ENCODE peak calls at places on chromosomes 16 and 17, in six cellular contexts. One of them, this sample, is unnamed.

GRCh38 chr17:2933606-2934005 is 129.8 kb downstream of the OR1D5 start:
- DNase-seq in epithelial cell of esophagus: no peak
- DNase-seq in hypothalamus: no peak
- DNase-seq in AG10803: no peak
- DNase-seq in NCI-H1105 treated with DMSO at 0.1 percent for 48 hours: no peak
- DNase-seq in stimulated activated CD8-positive, alpha-beta memory T cell treated with anti-CD3 and anti-CD28 coated beads, Interleukin-7, amount 100 ng/mL, for 1 hour: no peak
- DNase-seq in this sample: no peak

GRCh38 chr17:42153919-42154491 is 784 bp downstream of the RAB5C start:
- DNase-seq in epithelial cell of esophagus: peak; percentile 22
- DNase-seq in AG10803: peak; percentile 43
- DNase-seq in NCI-H1105 treated with DMSO at 0.1 percent for 48 hours: no peak
- DNase-seq in stimulated activated CD8-positive, alpha-beta memory T cell treated with anti-CD3 and anti-CD28 coated beads, Interleukin-7, amount 100 ng/mL, for 1 hour: no peak
- DNase-seq in hypothalamus: no peak
- DNase-seq in this sample: no peak

GRCh38 chr16:87331241-87331801 is 14.1 kb upstream of the C16orf95 start:
- DNase-seq in stimulated activated CD8-positive, alpha-beta memory T cell treated with anti-CD3 and anti-CD28 coated beads, Interleukin-7, amount 100 ng/mL, for 1 hour: no peak
- DNase-seq in epithelial cell of esophagus: no peak
- DNase-seq in hypothalamus: no peak
- DNase-seq in NCI-H1105 treated with DMSO at 0.1 percent for 48 hours: no peak
- DNase-seq in AG10803: no peak
- DNase-seq in this sample: no peak

GRCh38 chr17:78611636-78612035 is 34.4 kb upstream of the DNAH17 start:
- DNase-seq in stimulated activated CD8-positive, alpha-beta memory T cell treated with anti-CD3 and anti-CD28 coated beads, Interleukin-7, amount 100 ng/mL, for 1 hour: no peak
- DNase-seq in AG10803: peak; percentile 18
- DNase-seq in hypothalamus: no peak
- DNase-seq in epithelial cell of esophagus: no peak
- DNase-seq in NCI-H1105 treated with DMSO at 0.1 percent for 48 hours: no peak
- DNase-seq in this sample: no peak

GRCh38 chr17:66340720-66341119 is 38.3 kb downstream of the PRKCA start:
- DNase-seq in epithelial cell of esophagus: no peak
- DNase-seq in AG10803: no peak
- DNase-seq in hypothalamus: no peak
- DNase-seq in stimulated activated CD8-positive, alpha-beta memory T cell treated with anti-CD3 and anti-CD28 coated beads, Interleukin-7, amount 100 ng/mL, for 1 hour: no peak
- DNase-seq in NCI-H1105 treated with DMSO at 0.1 percent for 48 hours: no peak
- DNase-seq in this sample: no peak

GRCh38 chr17:75338335-75338734 is 49.1 kb upstream of the SLC25A19 start:
- DNase-seq in AG10803: peak; percentile 54
- DNase-seq in epithelial cell of esophagus: no peak
- DNase-seq in stimulated activated CD8-positive, alpha-beta memory T cell treated with anti-CD3 and anti-CD28 coated beads, Interleukin-7, amount 100 ng/mL, for 1 hour: no peak
- DNase-seq in NCI-H1105 treated with DMSO at 0.1 percent for 48 hours: no peak
- DNase-seq in hypothalamus: no peak
- DNase-seq in this sample: no peak

GRCh38 chr17:8941520-8941919 is 24.0 kb downstream of the PIK3R5 start:
- DNase-seq in hypothalamus: no peak
- DNase-seq in epithelial cell of esophagus: no peak
- DNase-seq in AG10803: no peak
- DNase-seq in stimulated activated CD8-positive, alpha-beta memory T cell treated with anti-CD3 and anti-CD28 coated beads, Interleukin-7, amount 100 ng/mL, for 1 hour: no peak
- DNase-seq in NCI-H1105 treated with DMSO at 0.1 percent for 48 hours: no peak
- DNase-seq in this sample: no peak

GRCh38 chr17:51231999-51232398 is 27.9 kb downstream of the MBTD1 start:
- DNase-seq in epithelial cell of esophagus: no peak
- DNase-seq in stimulated activated CD8-positive, alpha-beta memory T cell treated with anti-CD3 and anti-CD28 coated beads, Interleukin-7, amount 100 ng/mL, for 1 hour: no peak
- DNase-seq in AG10803: no peak
- DNase-seq in hypothalamus: no peak
- DNase-seq in NCI-H1105 treated with DMSO at 0.1 percent for 48 hours: no peak
- DNase-seq in this sample: no peak

GRCh38 chr17:75371339-75371738 is 34.1 kb downstream of the GRB2 start:
- DNase-seq in hypothalamus: no peak
- DNase-seq in epithelial cell of esophagus: no peak
- DNase-seq in AG10803: no peak
- DNase-seq in stimulated activated CD8-positive, alpha-beta memory T cell treated with anti-CD3 and anti-CD28 coated beads, Interleukin-7, amount 100 ng/mL, for 1 hour: no peak
- DNase-seq in NCI-H1105 treated with DMSO at 0.1 percent for 48 hours: no peak
- DNase-seq in this sample: no peak

GRCh38 chr16:49019081-49019633 is 262.5 kb downstream of the CBLN1 start:
- DNase-seq in epithelial cell of esophagus: no peak
- DNase-seq in stimulated activated CD8-positive, alpha-beta memory T cell treated with anti-CD3 and anti-CD28 coated beads, Interleukin-7, amount 100 ng/mL, for 1 hour: no peak
- DNase-seq in AG10803: peak; percentile 31
- DNase-seq in hypothalamus: no peak
- DNase-seq in NCI-H1105 treated with DMSO at 0.1 percent for 48 hours: no peak
- DNase-seq in this sample: no peak

GRCh38 chr16:30464078-30464477 is 8.5 kb upstream of the ITGAL start:
- DNase-seq in NCI-H1105 treated with DMSO at 0.1 percent for 48 hours: no peak
- DNase-seq in hypothalamus: no peak
- DNase-seq in AG10803: no peak
- DNase-seq in epithelial cell of esophagus: no peak
- DNase-seq in stimulated activated CD8-positive, alpha-beta memory T cell treated with anti-CD3 and anti-CD28 coated beads, Interleukin-7, amount 100 ng/mL, for 1 hour: no peak
- DNase-seq in this sample: no peak

GRCh38 chr17:77365584-77366186 is 224.9 kb downstream of the SEC14L1 start:
- DNase-seq in NCI-H1105 treated with DMSO at 0.1 percent for 48 hours: no peak
- DNase-seq in epithelial cell of esophagus: peak; percentile 77
- DNase-seq in stimulated activated CD8-positive, alpha-beta memory T cell treated with anti-CD3 and anti-CD28 coated beads, Interleukin-7, amount 100 ng/mL, for 1 hour: no peak
- DNase-seq in AG10803: peak; percentile 88
- DNase-seq in hypothalamus: no peak
- DNase-seq in this sample: peak; percentile 67

GRCh38 chr17:39769974-39770587 is 32.3 kb downstream of the GRB7 start:
- DNase-seq in NCI-H1105 treated with DMSO at 0.1 percent for 48 hours: no peak
- DNase-seq in stimulated activated CD8-positive, alpha-beta memory T cell treated with anti-CD3 and anti-CD28 coated beads, Interleukin-7, amount 100 ng/mL, for 1 hour: no peak
- DNase-seq in AG10803: no peak
- DNase-seq in epithelial cell of esophagus: peak; percentile 96
- DNase-seq in hypothalamus: no peak
- DNase-seq in this sample: no peak

GRCh38 chr16:88638323-88639230 is at the start of gene IL17C:
- DNase-seq in NCI-H1105 treated with DMSO at 0.1 percent for 48 hours: peak; percentile 69
- DNase-seq in AG10803: no peak
- DNase-seq in stimulated activated CD8-positive, alpha-beta memory T cell treated with anti-CD3 and anti-CD28 coated beads, Interleukin-7, amount 100 ng/mL, for 1 hour: no peak
- DNase-seq in epithelial cell of esophagus: peak; percentile 30
- DNase-seq in hypothalamus: no peak
- DNase-seq in this sample: no peak

GRCh38 chr17:77144227-77144626 is 3.5 kb downstream of the SEC14L1 start:
- DNase-seq in AG10803: no peak
- DNase-seq in stimulated activated CD8-positive, alpha-beta memory T cell treated with anti-CD3 and anti-CD28 coated beads, Interleukin-7, amount 100 ng/mL, for 1 hour: no peak
- DNase-seq in hypothalamus: no peak
- DNase-seq in epithelial cell of esophagus: no peak
- DNase-seq in NCI-H1105 treated with DMSO at 0.1 percent for 48 hours: peak; percentile 50
- DNase-seq in this sample: no peak

GRCh38 chr16:684961-685696 is 995 bp upstream of the JMJD8 start:
- DNase-seq in hypothalamus: no peak
- DNase-seq in epithelial cell of esophagus: no peak
- DNase-seq in NCI-H1105 treated with DMSO at 0.1 percent for 48 hours: peak; percentile 63
- DNase-seq in AG10803: no peak
- DNase-seq in stimulated activated CD8-positive, alpha-beta memory T cell treated with anti-CD3 and anti-CD28 coated beads, Interleukin-7, amount 100 ng/mL, for 1 hour: no peak
- DNase-seq in this sample: no peak

GRCh38 chr17:64492481-64493109 is 4.3 kb downstream of the POLG2 start:
- DNase-seq in stimulated activated CD8-positive, alpha-beta memory T cell treated with anti-CD3 and anti-CD28 coated beads, Interleukin-7, amount 100 ng/mL, for 1 hour: no peak
- DNase-seq in epithelial cell of esophagus: peak; percentile 52
- DNase-seq in hypothalamus: no peak
- DNase-seq in NCI-H1105 treated with DMSO at 0.1 percent for 48 hours: no peak
- DNase-seq in AG10803: no peak
- DNase-seq in this sample: no peak

GRCh38 chr17:4862720-4863119 is 29.6 kb downstream of the MINK1 start:
- DNase-seq in stimulated activated CD8-positive, alpha-beta memory T cell treated with anti-CD3 and anti-CD28 coated beads, Interleukin-7, amount 100 ng/mL, for 1 hour: no peak
- DNase-seq in hypothalamus: no peak
- DNase-seq in NCI-H1105 treated with DMSO at 0.1 percent for 48 hours: no peak
- DNase-seq in epithelial cell of esophagus: no peak
- DNase-seq in AG10803: no peak
- DNase-seq in this sample: no peak

GRCh38 chr17:18224428-18225120 is 861 bp upstream of the LLGL1 start:
- DNase-seq in epithelial cell of esophagus: no peak
- DNase-seq in stimulated activated CD8-positive, alpha-beta memory T cell treated with anti-CD3 and anti-CD28 coated beads, Interleukin-7, amount 100 ng/mL, for 1 hour: no peak
- DNase-seq in NCI-H1105 treated with DMSO at 0.1 percent for 48 hours: no peak
- DNase-seq in AG10803: no peak
- DNase-seq in hypothalamus: no peak
- DNase-seq in this sample: no peak

GRCh38 chr16:66278604-66279262 is 87.8 kb upstream of the CDH5 start:
- DNase-seq in NCI-H1105 treated with DMSO at 0.1 percent for 48 hours: no peak
- DNase-seq in AG10803: no peak
- DNase-seq in epithelial cell of esophagus: peak; percentile 97
- DNase-seq in hypothalamus: no peak
- DNase-seq in stimulated activated CD8-positive, alpha-beta memory T cell treated with anti-CD3 and anti-CD28 coated beads, Interleukin-7, amount 100 ng/mL, for 1 hour: no peak
- DNase-seq in this sample: no peak